ENCODE peak calls at places on chromosome 3, in five cellular contexts. F is SK-N-SH, K is HCT116, J is K562, G is H1. M is an unnamed sample. For H3K4me1, the result is how much of the 10 kb centered on the place peaks cover.

GRCh38 chr3:100040846-100041245 is 73.5 kb downstream of the FILIP1L start:
- DNase-seq in F (no peak), G (no peak), K (no peak), J (no peak), M (no peak)

GRCh38 chr3:38364721-38365400 is 18.3 kb downstream of the XYLB start:
- DNase-seq in K (no peak), G (no peak), F (no peak), J (no peak), M (no peak)

GRCh38 chr3:138578961-138579574 is 15.0 kb downstream of the CEP70 start:
- DNase-seq in K (no peak), G (no peak), J (peak), F (no peak), M (no peak)

GRCh38 chr3:31561891-31562290 is 29.2 kb downstream of the STT3B start:
- DNase-seq in J (no peak), F (no peak), G (no peak), K (no peak), M (no peak)

GRCh38 chr3:188296761-188297689 is 143.1 kb downstream of the LPP start:
- DNase-seq in G (no peak), F (no peak), K (no peak), J (no peak), M (peak)

GRCh38 chr3:40996382-40996781 is 202.9 kb upstream of the CTNNB1 start:
- DNase-seq in G (no peak), J (no peak), K (no peak), F (no peak), M (no peak)

GRCh38 chr3:9970020-9970652 is 16.5 kb downstream of the EMC3 start:
- DNase-seq in G (no peak), J (no peak), K (no peak), F (no peak), M (peak)

GRCh38 chr3:143228405-143228804 is 108.8 kb downstream of the CHST2 start:
- DNase-seq in K (no peak), J (no peak), F (no peak), G (no peak), M (no peak)

GRCh38 chr3:53180305-53181023 is 19.5 kb downstream of the PRKCD start:
- DNase-seq in K (no peak), J (no peak), G (no peak), F (no peak), M (no peak)

GRCh38 chr3:48563382-48563918 is at the start of gene UCN2:
- DNase-seq in J (no peak), K (no peak), F (no peak), G (no peak), M (no peak)

GRCh38 chr3:40911264-40911663 is 288.0 kb upstream of the CTNNB1 start:
- DNase-seq in J (no peak), F (no peak), K (no peak), G (no peak), M (no peak)

GRCh38 chr3:158935846-158936245 is 134.0 kb downstream of the MFSD1 start:
- DNase-seq in G (no peak), J (no peak), F (no peak), K (no peak), M (no peak)

GRCh38 chr3:75395601-75396315 is 268.4 kb upstream of the FRG2C start:
- DNase-seq in G (no peak), F (no peak), K (no peak), J (no peak), M (no peak)

GRCh38 chr3:105752791-105753415 is 115.9 kb downstream of the CBLB start:
- DNase-seq in G (no peak), K (no peak), J (no peak), F (peak), M (no peak)

GRCh38 chr3:141366285-141367037 is 1.8 kb upstream of the ZBTB38 start:
- DNase-seq in J (peak), G (no peak), K (peak), F (no peak), M (peak)

GRCh38 chr3:29494305-29495036 is 213.6 kb downstream of the RBMS3 start:
- DNase-seq in G (no peak), K (no peak), J (no peak), F (peak), M (peak)

GRCh38 chr3:23859012-23859743 is 53.4 kb downstream of the UBE2E1 start:
- DNase-seq in J (no peak), F (no peak), K (no peak), G (no peak), M (peak)

GRCh38 chr3:187013080-187013838 is 82.9 kb downstream of the ST6GAL1 start:
- DNase-seq in F (no peak), K (no peak), G (no peak), J (no peak), M (peak)

GRCh38 chr3:100556656-100557310 is 52.6 kb upstream of the ADGRG7 start:
- DNase-seq in G (no peak), K (no peak), F (no peak), J (no peak), M (peak)

GRCh38 chr3:184337315-184337714 is at the start of gene FAM131A:
- DNase-seq in K (no peak), J (no peak), G (no peak), F (no peak), M (peak)

GRCh38 chr3:194632983-194633348 is 253 bp downstream of the TMEM44 start:
- DNase-seq in F (no peak), G (no peak), K (no peak), J (no peak), M (peak)

GRCh38 chr3:159860727-159861126 is 127.9 kb upstream of the IL12A start:
- DNase-seq in G (no peak), F (no peak), K (no peak), J (no peak), M (peak)

GRCh38 chr3:155241559-155241958 is 51.9 kb downstream of the STRIT1 start:
- DNase-seq in J (no peak), G (no peak), K (no peak), F (peak), M (no peak)

GRCh38 chr3:31973837-31974236 is 7.2 kb downstream of the OSBPL10 start:
- DNase-seq in F (no peak), J (no peak), G (no peak), K (no peak), M (no peak)

GRCh38 chr3:30720586-30721313 is 114.3 kb downstream of the TGFBR2 start:
- DNase-seq in J (no peak), K (peak), F (no peak), G (no peak), M (peak)

GRCh38 chr3:51269466-51269865 is 115.6 kb upstream of the MANF start:
- DNase-seq in K (no peak), J (no peak), F (no peak), G (no peak), M (no peak)

GRCh38 chr3:150293401-150294001 is 114.6 kb upstream of the TSC22D2 start:
- DNase-seq in F (no peak), J (no peak), K (no peak), G (no peak), M (no peak)

GRCh38 chr3:150291515-150291914 is 116.6 kb upstream of the TSC22D2 start:
- DNase-seq in K (no peak), F (no peak), G (no peak), J (no peak), M (no peak)

GRCh38 chr3:150296966-150297365 is 111.1 kb upstream of the TSC22D2 start:
- DNase-seq in J (no peak), G (no peak), K (no peak), F (no peak), M (no peak)

GRCh38 chr3:150296123-150296750 is 111.9 kb upstream of the TSC22D2 start:
- DNase-seq in F (no peak), J (no peak), K (no peak), G (no peak), M (no peak)

GRCh38 chr3:150292891-150293290 is 115.2 kb upstream of the TSC22D2 start:
- DNase-seq in F (no peak), J (no peak), K (no peak), G (no peak), M (no peak)
- H3K4me1 ChIP-seq in F (under half), J (under half), K (under half), G (under half), M (under half)

GRCh38 chr3:115388825-115389224 is 234.5 kb upstream of the GAP43 start:
- DNase-seq in F (no peak), J (no peak), K (no peak), G (no peak), M (no peak)

GRCh38 chr3:115386347-115386746 is 237.0 kb upstream of the GAP43 start:
- DNase-seq in K (no peak), G (no peak), F (no peak), J (no peak), M (no peak)

GRCh38 chr3:115385935-115386334 is 237.4 kb upstream of the GAP43 start:
- DNase-seq in K (no peak), F (no peak), G (no peak), J (no peak), M (no peak)

DNA sequence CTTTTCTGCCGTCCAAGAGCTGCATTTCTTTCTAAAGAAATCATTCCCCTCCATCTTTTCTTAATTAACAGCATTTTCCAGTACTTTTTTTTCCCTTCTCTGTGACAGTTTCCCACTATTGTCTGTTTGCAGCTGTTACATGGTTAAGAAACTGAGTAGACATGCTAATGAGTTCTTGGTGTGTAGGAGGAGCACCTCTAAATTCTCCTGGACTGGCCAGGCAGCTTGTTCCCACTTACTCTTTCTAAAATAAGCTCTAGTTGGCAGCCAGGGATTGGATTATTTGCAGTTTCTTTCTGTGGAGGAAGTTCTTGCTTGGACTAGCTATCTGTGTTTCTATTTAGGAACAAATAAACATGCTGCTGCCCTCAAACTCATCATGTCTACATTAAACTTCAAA is 235.1 kb upstream of the GAP43 start:
- DNase-seq in F (no peak), K (no peak), J (no peak), G (no peak), M (no peak)
- H3K9ac ChIP-seq in F (no peak), K (no peak), J (no peak), G (no peak), M (no peak)

DNA sequence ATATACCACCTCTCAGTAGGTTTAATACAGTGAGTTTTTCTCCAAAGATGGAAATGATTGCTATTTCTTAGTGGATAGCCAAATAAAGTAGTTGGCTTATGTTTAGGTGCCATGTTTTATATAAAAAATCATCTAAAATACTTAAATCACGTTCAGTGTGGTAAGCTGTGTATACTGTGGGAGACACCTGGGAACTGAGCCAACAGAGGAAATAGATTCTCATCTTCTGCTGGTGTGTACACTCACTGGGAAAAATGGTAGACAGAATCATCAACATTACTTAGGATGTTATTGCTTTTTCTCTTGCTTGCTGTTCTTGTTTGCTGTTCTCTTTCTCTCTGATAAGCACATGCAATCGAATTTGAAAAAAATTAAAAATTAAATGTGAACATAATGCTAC is 112.6 kb upstream of the MB21D2 start:
- DNase-seq in K (no peak), F (no peak), J (no peak), G (no peak), M (peak)
- TF ChIP-seq MAX in K (no peak), F (no peak), J (no peak), G (no peak), M (no peak)

DNA sequence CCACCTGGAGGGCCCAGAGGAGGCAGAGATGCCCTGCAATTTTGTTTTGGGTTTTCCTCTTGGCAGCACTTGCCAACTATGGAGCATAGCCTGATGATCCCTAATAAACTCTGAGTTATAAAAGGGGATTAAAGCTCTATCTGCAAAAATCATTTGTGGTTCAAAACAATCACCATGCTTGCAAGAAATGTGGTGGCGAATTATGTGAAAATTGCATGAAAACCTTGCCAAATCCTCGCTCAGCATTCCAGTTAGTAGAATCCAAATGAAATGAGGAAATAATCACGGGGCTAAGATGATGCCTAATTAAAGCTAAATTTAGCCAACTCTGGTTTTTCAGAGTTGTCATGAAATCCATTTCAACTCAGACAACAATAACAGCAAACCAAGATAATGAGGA is 73.0 kb upstream of the PROK2 start:
- DNase-seq in F (no peak), G (no peak), K (no peak), J (no peak), M (no peak)
- H3K4me1 ChIP-seq in F (under half), G (under half), K (under half), J (under half), M (under half)

GRCh38 chr3:131018970-131019369 is 7.7 kb downstream of the ASTE1 start:
- DNase-seq in G (no peak), K (no peak), J (no peak), F (no peak), M (no peak)
- H3K9ac ChIP-seq in G (no peak), K (no peak), J (no peak), F (no peak), M (no peak)

GRCh38 chr3:128276577-128277183 is 123.4 kb downstream of the EEFSEC start:
- DNase-seq in K (no peak), J (no peak), G (no peak), F (no peak), M (no peak)
- TF ChIP-seq MAX in K (no peak), J (no peak), G (no peak), F (no peak), M (no peak)